ENCODE peak calls at places on chromosomes 16 and 17, in four cellular contexts. B is GM12878, N is SK-N-SH, L is K562. I is an unnamed sample.
A peak's percentile ranks its signal among the peaks of the same experiment; 100 is the strongest.

GRCh38 chr17:17853811-17854527 is 17.2 kb upstream of the SREBF1 start:
- DNase-seq in L (no peak), N (no peak), B (no peak), I (no peak)

GRCh38 chr16:50666658-50667496 is 14.2 kb downstream of the SNX20 start:
- DNase-seq in L (no peak), N (no peak), B (peak; percentile 58), I (peak; percentile 22)

GRCh38 chr16:58196898-58197313 is 1.0 kb downstream of the CSNK2A2 start:
- DNase-seq in L (no peak), N (peak; percentile 30), B (no peak), I (no peak)

GRCh38 chr16:47887496-47887895 is 268.3 kb downstream of the ABCC12 start:
- DNase-seq in B (no peak), L (no peak), N (no peak), I (peak; percentile 26)

GRCh38 chr16:14528306-14528948 is 101.6 kb downstream of the PARN start:
- DNase-seq in N (no peak), L (no peak), B (no peak), I (no peak)

GRCh38 chr16:56871172-56871593 is 6.2 kb downstream of the SLC12A3 start:
- DNase-seq in B (peak; percentile 49), L (no peak), N (peak; percentile 50), I (no peak)

GRCh38 chr16:28165549-28166046 is 46.2 kb downstream of the XPO6 start:
- DNase-seq in L (no peak), N (no peak), B (no peak), I (no peak)

GRCh38 chr17:21375757-21376584 is at the start of gene KCNJ12:
- DNase-seq in B (no peak), L (no peak), N (peak; percentile 79), I (peak; percentile 64)

GRCh38 chr17:74008196-74008595 is 195.3 kb upstream of the RPL38 start:
- DNase-seq in B (no peak), N (peak; percentile 75), L (no peak), I (peak; percentile 46)

GRCh38 chr17:68512967-68513474 is 791 bp downstream of the PRKAR1A start:
- DNase-seq in B (no peak), L (peak; percentile 20), N (peak; percentile 41), I (no peak)

GRCh38 chr17:35568561-35568960 is 7.9 kb upstream of the SLFN14 start:
- DNase-seq in L (peak; percentile 26), B (no peak), N (peak; percentile 27), I (no peak)

GRCh38 chr16:50718061-50718760 is 23.7 kb upstream of the CYLD start:
- DNase-seq in L (no peak), N (peak; percentile 47), B (no peak), I (no peak)

GRCh38 chr16:2756288-2757015 is 4.0 kb downstream of the SRRM2 start:
- DNase-seq in N (no peak), B (no peak), L (no peak), I (no peak)

GRCh38 chr16:46688101-46688656 is 799 bp downstream of the VPS35 start:
- DNase-seq in L (no peak), B (no peak), N (no peak), I (no peak)

GRCh38 chr16:57594531-57595031 is 33.8 kb upstream of the ADGRG1 start:
- DNase-seq in N (no peak), B (no peak), L (no peak), I (no peak)

GRCh38 chr16:2474877-2475412 is at the start of gene TBC1D24:
- DNase-seq in N (peak; percentile 100), L (peak; percentile 96), B (no peak), I (peak; percentile 85)

GRCh38 chr16:57992084-57992483 is 8.4 kb downstream of the ZNF319 start:
- DNase-seq in B (no peak), L (no peak), N (no peak), I (no peak)

GRCh38 chr17:68812876-68813584 is 142.2 kb downstream of the ABCA8 start:
- DNase-seq in B (no peak), N (no peak), L (no peak), I (no peak)

GRCh38 chr17:17492562-17492961 is 3.6 kb downstream of the RASD1 start:
- DNase-seq in N (no peak), B (no peak), L (no peak), I (no peak)

GRCh38 chr16:89700649-89701424 is 668 bp downstream of the SPATA2L start:
- DNase-seq in L (peak; percentile 54), B (no peak), N (peak; percentile 74), I (peak; percentile 66)

GRCh38 chr17:69326302-69327059 is 452 bp downstream of the ABCA5 start:
- DNase-seq in B (no peak), N (no peak), L (no peak), I (no peak)

GRCh38 chr16:84700518-84701277 is 898 bp downstream of the USP10 start:
- DNase-seq in B (no peak), L (no peak), N (peak; percentile 37), I (no peak)

GRCh38 chr17:67548693-67549092 is 169.0 kb upstream of the NOL11 start:
- DNase-seq in B (no peak), L (no peak), N (no peak), I (no peak)

GRCh38 chr17:2709173-2709661 is 2.3 kb downstream of the CLUH start:
- DNase-seq in L (no peak), B (peak; percentile 23), N (no peak), I (no peak)

GRCh38 chr17:35889818-35890773 is 9.9 kb upstream of the CCL5 start:
- DNase-seq in L (no peak), B (no peak), N (peak; percentile 60), I (no peak)

GRCh38 chr17:82596837-82597672 is 51.2 kb downstream of the WDR45B start:
- DNase-seq in B (no peak), N (peak; percentile 29), L (no peak), I (no peak)

GRCh38 chr16:81940781-81941560 is 70.3 kb downstream of the SDR42E1 start:
- DNase-seq in B (no peak), L (no peak), N (peak; percentile 15), I (no peak)

GRCh38 chr16:89744813-89745212 is 23.5 kb downstream of the ZNF276 start:
- DNase-seq in L (no peak), B (no peak), N (no peak), I (no peak)

GRCh38 chr17:6456914-6457687 is 12.8 kb downstream of the PIMREG start:
- DNase-seq in N (no peak), B (no peak), L (peak; percentile 71), I (no peak)

GRCh38 chr16:1208239-1208830 is 16.7 kb downstream of the TPSG1 start:
- DNase-seq in B (no peak), N (no peak), L (no peak), I (no peak)

GRCh38 chr17:79874329-79874981 is 35.2 kb upstream of the CBX4 start:
- DNase-seq in L (peak; percentile 60), N (peak; percentile 80), B (no peak), I (no peak)

GRCh38 chr17:1455291-1455747 is 713 bp downstream of the CRK start:
- DNase-seq in N (peak; percentile 85), B (no peak), L (peak; percentile 54), I (peak; percentile 65)

GRCh38 chr17:58279016-58279671 is 1.6 kb downstream of the MPO start:
- DNase-seq in B (no peak), N (no peak), L (peak; percentile 47), I (no peak)

GRCh38 chr16:11238272-11239202 is 17.5 kb downstream of the SOCS1 start:
- DNase-seq in L (peak; percentile 100), B (no peak), N (no peak), I (no peak)

GRCh38 chr17:80947200-80947940 is 44.3 kb upstream of the CHMP6 start:
- DNase-seq in L (no peak), N (no peak), B (no peak), I (peak; percentile 4)

GRCh38 chr17:35725917-35726608 is 5.4 kb upstream of the RASL10B start:
- DNase-seq in B (no peak), N (no peak), L (no peak), I (no peak)

GRCh38 chr17:53749178-53749577 is 73.5 kb upstream of the KIF2B start:
- DNase-seq in B (no peak), N (no peak), L (peak; percentile 65), I (no peak)

GRCh38 chr16:30724641-30725464 is 23.4 kb upstream of the PHKG2 start:
- DNase-seq in N (no peak), B (no peak), L (no peak), I (no peak)
- TF ChIP-seq USF1 in N (no peak), B (no peak), L (no peak), I (no peak)

GRCh38 chr16:70398177-70398743 is 40.6 kb downstream of the ST3GAL2 start:
- DNase-seq in B (no peak), N (no peak), L (no peak), I (no peak)

GRCh38 chr16:70399326-70399725 is 39.6 kb downstream of the ST3GAL2 start:
- DNase-seq in N (no peak), B (no peak), L (no peak), I (no peak)

GRCh38 chr16:70407811-70408274 is 31.1 kb downstream of the ST3GAL2 start:
- DNase-seq in B (no peak), N (no peak), L (no peak), I (no peak)

GRCh38 chr16:70399951-70400350 is 38.9 kb downstream of the ST3GAL2 start:
- DNase-seq in N (no peak), B (no peak), L (no peak), I (no peak)

GRCh38 chr16:70402916-70403659 is 35.8 kb downstream of the ST3GAL2 start:
- DNase-seq in L (no peak), B (no peak), N (no peak), I (no peak)
- TF ChIP-seq USF1 in L (no peak), B (no peak), N (no peak), I (no peak)

GRCh38 chr17:32487460-32488176 is 825 bp downstream of the CDK5R1 start:
- DNase-seq in B (no peak), L (no peak), N (peak; percentile 76), I (no peak)

GRCh38 chr17:32488177-32488542 is 1.4 kb downstream of the CDK5R1 start:
- DNase-seq in N (no peak), B (no peak), L (no peak), I (no peak)

GRCh38 chr17:32488604-32489180 is 1.9 kb downstream of the CDK5R1 start:
- DNase-seq in B (no peak), L (no peak), N (no peak), I (no peak)

GRCh38 chr17:32490101-32490482 is 3.3 kb downstream of the CDK5R1 start:
- DNase-seq in L (no peak), B (no peak), N (peak; percentile 85), I (no peak)

DNA sequence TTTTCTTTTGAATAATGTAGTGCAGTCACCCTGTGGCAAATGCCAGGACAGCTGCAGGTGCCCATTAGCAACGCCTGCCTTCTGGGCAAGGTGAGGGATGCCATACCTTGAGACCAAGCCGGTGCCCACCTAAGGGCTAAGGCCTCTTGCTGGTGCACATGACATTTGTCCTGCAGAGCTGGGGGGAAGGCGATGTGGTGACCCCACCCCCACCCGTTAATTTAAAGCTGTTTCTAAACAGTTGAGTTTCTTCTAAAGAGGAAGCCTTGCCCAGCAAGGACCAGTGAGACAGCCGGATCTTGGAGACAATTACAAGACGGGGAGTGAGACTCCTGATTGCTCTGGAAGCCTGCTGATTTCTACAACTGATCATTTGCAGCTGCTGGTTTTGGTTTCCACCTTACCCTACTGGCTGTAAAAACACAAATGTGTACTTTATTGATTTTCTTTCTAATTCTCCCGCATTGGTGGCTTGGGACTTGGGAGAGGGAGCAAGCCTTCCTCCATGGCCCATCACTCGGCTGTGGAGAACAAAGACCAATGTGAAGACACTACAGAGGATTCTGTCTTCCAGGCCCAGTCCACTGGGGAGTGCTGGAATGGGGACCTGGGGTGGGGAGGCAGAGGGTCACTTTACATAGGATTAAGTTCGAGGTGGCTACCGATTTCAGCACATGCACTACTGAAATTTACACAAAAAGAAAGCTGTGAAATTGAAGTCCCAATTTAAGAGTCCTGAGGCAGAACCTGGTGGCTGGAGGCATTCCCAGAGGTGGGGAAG is 2.7 kb downstream of the CDK5R1 start:
- DNase-seq in B (no peak), N (no peak), L (no peak), I (no peak)
- TF ChIP-seq USF1 in B (no peak), N (no peak), L (no peak), I (no peak)

GRCh38 chr17:50556803-50557202 is 3.7 kb upstream of the CACNA1G start:
- DNase-seq in N (peak; percentile 91), B (no peak), L (no peak), I (no peak)
- TF ChIP-seq USF1 in N (no peak), B (no peak), L (no peak), I (no peak)

I was measured in WTC11.